ENCODE peak calls at places on chromosomes 12 and 14, in ten cellular contexts. F, D, L, H, T, V, B, C, I and X are unnamed samples.

GRCh38 chr12:43444940-43445564 is 107.0 kb downstream of the ADAMTS20 start:
- DNase-seq in F (peak; percentile 39), D (peak; percentile 51), L (peak; percentile 29), H (peak; percentile 18), T (peak; percentile 59), V (peak; percentile 64), B (peak; percentile 80), C (peak; percentile 78), I (peak; percentile 30), X (peak; percentile 29)

GRCh38 chr14:59595071-59595470 is 18.5 kb upstream of the CCDC175 start:
- DNase-seq in F (peak; percentile 5), D (no peak), L (no peak), H (no peak), T (no peak), V (no peak), B (no peak), C (peak; percentile 11), I (no peak), X (no peak)

GRCh38 chr14:56120091-56120632 is 2.0 kb downstream of the PELI2 start:
- DNase-seq in F (no peak), D (no peak), L (peak; percentile 8), H (no peak), T (peak; percentile 46), V (no peak), B (peak; percentile 35), C (peak; percentile 29), I (no peak), X (peak; percentile 26)

GRCh38 chr14:34212172-34212571 is 249.9 kb downstream of the SPTSSA start:
- DNase-seq in F (no peak), D (no peak), L (no peak), H (no peak), T (no peak), V (no peak), B (no peak), C (no peak), I (no peak), X (no peak)

GRCh38 chr14:99675951-99676350 is 8.1 kb upstream of the CYP46A1 start:
- DNase-seq in F (no peak), D (no peak), L (no peak), H (no peak), T (no peak), V (no peak), B (no peak), C (no peak), I (no peak), X (peak; percentile 71)

GRCh38 chr14:55580401-55581010 is 499 bp downstream of the KTN1 start:
- DNase-seq in F (no peak), D (peak; percentile 36), L (peak; percentile 61), H (no peak), T (no peak), V (peak; percentile 26), B (peak; percentile 53), C (peak; percentile 71), I (peak; percentile 50), X (peak; percentile 91)

GRCh38 chr12:6382371-6382770 is 1.6 kb upstream of the LTBR start:
- DNase-seq in F (no peak), D (no peak), L (no peak), H (no peak), T (no peak), V (no peak), B (no peak), C (no peak), I (no peak), X (no peak)

GRCh38 chr12:104888456-104888855 is 69.6 kb downstream of the SLC41A2 start:
- DNase-seq in F (no peak), D (no peak), L (no peak), H (no peak), T (no peak), V (no peak), B (no peak), C (no peak), I (no peak), X (no peak)

GRCh38 chr12:57006809-57007475 is 596 bp upstream of the ZBTB39 start:
- DNase-seq in F (no peak), D (no peak), L (no peak), H (no peak), T (no peak), V (no peak), B (no peak), C (no peak), I (no peak), X (no peak)

GRCh38 chr12:50088577-50089335 is 3.6 kb downstream of the SMARCD1 start:
- DNase-seq in F (peak; percentile 68), D (peak; percentile 68), L (peak; percentile 41), H (no peak), T (peak; percentile 46), V (peak; percentile 87), B (peak; percentile 73), C (peak; percentile 85), I (peak; percentile 36), X (peak; percentile 55)

GRCh38 chr12:16187684-16188083 is 89.8 kb downstream of the SLC15A5 start:
- DNase-seq in F (no peak), D (no peak), L (no peak), H (no peak), T (no peak), V (no peak), B (no peak), C (peak; percentile 13), I (no peak), X (no peak)

GRCh38 chr12:11797317-11797913 is 147.9 kb downstream of the ETV6 start:
- DNase-seq in F (peak; percentile 28), D (peak; percentile 37), L (no peak), H (no peak), T (peak; percentile 97), V (no peak), B (no peak), C (no peak), I (no peak), X (peak; percentile 41)

GRCh38 chr12:51887476-51888315 is at the start of gene ANKRD33:
- DNase-seq in F (no peak), D (peak; percentile 54), L (no peak), H (no peak), T (no peak), V (no peak), B (peak; percentile 39), C (peak; percentile 86), I (no peak), X (peak; percentile 91)

GRCh38 chr12:6180300-6181051 is 19.7 kb upstream of the CD9 start:
- DNase-seq in F (peak; percentile 76), D (peak; percentile 57), L (peak; percentile 74), H (no peak), T (peak; percentile 86), V (no peak), B (no peak), C (peak; percentile 48), I (no peak), X (peak; percentile 67)

GRCh38 chr12:67453181-67453580 is 184.0 kb downstream of the CAND1 start:
- DNase-seq in F (no peak), D (no peak), L (no peak), H (no peak), T (no peak), V (no peak), B (no peak), C (no peak), I (no peak), X (no peak)

GRCh38 chr12:52156310-52156709 is 35.5 kb downstream of the KRT80 start:
- DNase-seq in F (no peak), D (no peak), L (no peak), H (no peak), T (peak; percentile 31), V (no peak), B (no peak), C (no peak), I (no peak), X (no peak)

GRCh38 chr12:120684523-120684932 is 2.4 kb upstream of the MLEC start:
- DNase-seq in F (no peak), D (no peak), L (no peak), H (no peak), T (peak; percentile 26), V (peak; percentile 50), B (no peak), C (no peak), I (no peak), X (no peak)

GRCh38 chr14:94388027-94388895 is at the start of gene SERPINA1:
- DNase-seq in F (peak; percentile 96), D (peak; percentile 71), L (no peak), H (no peak), T (peak; percentile 44), V (no peak), B (no peak), C (peak; percentile 85), I (no peak), X (peak; percentile 86)

GRCh38 chr12:105369014-105369413 is 38.5 kb downstream of the C12orf75 start:
- DNase-seq in F (no peak), D (no peak), L (no peak), H (no peak), T (peak; percentile 84), V (no peak), B (no peak), C (no peak), I (no peak), X (no peak)

GRCh38 chr12:98355933-98356332 is 159.5 kb upstream of the TMPO start:
- DNase-seq in F (no peak), D (no peak), L (no peak), H (no peak), T (no peak), V (no peak), B (no peak), C (no peak), I (no peak), X (no peak)

GRCh38 chr14:89445252-89445973 is 28.4 kb upstream of the FOXN3 start:
- DNase-seq in F (no peak), D (no peak), L (no peak), H (no peak), T (peak; percentile 33), V (no peak), B (no peak), C (no peak), I (no peak), X (no peak)

GRCh38 chr12:45991289-45992249 is 1.2 kb upstream of the SCAF11 start:
- DNase-seq in F (peak; percentile 76), D (peak; percentile 75), L (peak; percentile 79), H (peak; percentile 56), T (peak; percentile 43), V (peak; percentile 81), B (peak; percentile 84), C (peak; percentile 82), I (peak; percentile 56), X (peak; percentile 94)
- H3K4me1 ChIP-seq in F (peaks cover 32% of the 10 kb centered on the region), D (peaks cover 25% of the 10 kb centered on the region), L (peaks cover 23% of the 10 kb centered on the region), H (peaks cover 25% of the 10 kb centered on the region), T (peaks cover 3% of the 10 kb centered on the region), V (peaks cover 32% of the 10 kb centered on the region), B (peaks cover 16% of the 10 kb centered on the region), C (peaks cover 26% of the 10 kb centered on the region), I (peaks cover 17% of the 10 kb centered on the region), X (peaks cover 23% of the 10 kb centered on the region)

GRCh38 chr14:50103558-50103957 is 12.8 kb downstream of the VCPKMT start:
- DNase-seq in F (no peak), D (no peak), L (no peak), H (no peak), T (peak; percentile 43), V (no peak), B (no peak), C (no peak), I (no peak), X (no peak)
- H3K4me1 ChIP-seq in F (peaks cover 25% of the 10 kb centered on the region), D (no peaks in the 10 kb centered on the region), L (no peaks in the 10 kb centered on the region), H (peaks cover 3% of the 10 kb centered on the region), T (peaks cover 2% of the 10 kb centered on the region), V (peaks cover 4% of the 10 kb centered on the region), B (peaks cover 3% of the 10 kb centered on the region), C (peaks cover 3% of the 10 kb centered on the region), I (no peaks in the 10 kb centered on the region), X (no peaks in the 10 kb centered on the region)

GRCh38 chr14:75257241-75257640 is 21.4 kb upstream of the FOS start:
- DNase-seq in F (no peak), D (no peak), L (no peak), H (no peak), T (peak; percentile 37), V (no peak), B (no peak), C (no peak), I (no peak), X (no peak)
- H3K4me1 ChIP-seq in F (peaks cover 56% of the 10 kb centered on the region), D (peaks cover 37% of the 10 kb centered on the region), L (peaks cover 14% of the 10 kb centered on the region), H (peaks cover 14% of the 10 kb centered on the region), T (peaks cover 8% of the 10 kb centered on the region), V (peaks cover 11% of the 10 kb centered on the region), B (peaks cover 28% of the 10 kb centered on the region), C (peaks cover 41% of the 10 kb centered on the region), I (peaks cover 17% of the 10 kb centered on the region), X (peaks cover 26% of the 10 kb centered on the region)

GRCh38 chr12:124455336-124455735 is 112.1 kb downstream of the NCOR2 start:
- DNase-seq in F (no peak), D (no peak), L (no peak), H (no peak), T (no peak), V (no peak), B (no peak), C (no peak), I (no peak), X (no peak)
- H3K4me1 ChIP-seq in F (no peaks in the 10 kb centered on the region), D (peaks cover 51% of the 10 kb centered on the region), L (peaks cover 64% of the 10 kb centered on the region), H (peaks cover 30% of the 10 kb centered on the region), T (peaks cover 18% of the 10 kb centered on the region), V (peaks cover 29% of the 10 kb centered on the region), B (no peaks in the 10 kb centered on the region), C (no peaks in the 10 kb centered on the region), I (peaks cover 52% of the 10 kb centered on the region), X (peaks cover 82% of the 10 kb centered on the region)